ENCODE peak calls at places on chromosome 9, in four cellular contexts. L is NCI-H524 treated with DMSO at 0.1 percent for 48 hours, T is substantia nigra, H is iris pigment epithelial cell. E is an unnamed sample.

GRCh38 chr9:87070331-87070730 is 123.0 kb upstream of the GAS1 start:
- DNase-seq in L (no peak), T (no peak), H (no peak), E (no peak)

GRCh38 chr9:137763271-137763955 is 114.2 kb upstream of the CACNA1B start:
- DNase-seq in L (no peak), T (no peak), H (no peak), E (no peak)

GRCh38 chr9:472676-473075 is 258.0 kb downstream of the DOCK8 start:
- DNase-seq in L (no peak), T (no peak), H (no peak), E (no peak)

GRCh38 chr9:95193067-95193466 is 124.4 kb downstream of the FANCC start:
- DNase-seq in L (no peak), T (no peak), H (no peak), E (no peak)

GRCh38 chr9:91567642-91568274 is 144.1 kb upstream of the NFIL3 start:
- DNase-seq in L (no peak), T (no peak), H (no peak), E (no peak)

GRCh38 chr9:136146126-136147037 is 27.7 kb upstream of the TMEM250 start:
- DNase-seq in L (no peak), T (no peak), H (no peak), E (no peak)

GRCh38 chr9:84668204-84669007 is 1.1 kb upstream of the NTRK2 start:
- DNase-seq in L (no peak), T (peak; percentile 83), H (peak; percentile 25), E (peak; percentile 22)

GRCh38 chr9:88400021-88400420 is 11.8 kb downstream of the SPIN1 start:
- DNase-seq in L (no peak), T (no peak), H (peak; percentile 87), E (no peak)

GRCh38 chr9:78314953-78315870 is 18.3 kb downstream of the PSAT1 start:
- DNase-seq in L (no peak), T (no peak), H (peak; percentile 62), E (no peak)

GRCh38 chr9:19994296-19994695 is 205.5 kb upstream of the SLC24A2 start:
- DNase-seq in L (no peak), T (no peak), H (peak; percentile 44), E (no peak)

GRCh38 chr9:21800931-21801682 is 1.3 kb upstream of the MTAP start:
- DNase-seq in L (no peak), T (no peak), H (no peak), E (no peak)

GRCh38 chr9:138075496-138075895 is 197.9 kb downstream of the CACNA1B start:
- DNase-seq in L (no peak), T (no peak), H (no peak), E (no peak)

GRCh38 chr9:106954974-106955850 is 92.2 kb downstream of the ZNF462 start:
- DNase-seq in L (no peak), T (no peak), H (no peak), E (no peak)

GRCh38 chr9:97831843-97832636 is 21.0 kb upstream of the FOXE1 start:
- DNase-seq in L (no peak), T (no peak), H (no peak), E (no peak)

GRCh38 chr9:117485176-117485575 is 70.3 kb upstream of the ASTN2 start:
- DNase-seq in L (no peak), T (no peak), H (no peak), E (no peak)

GRCh38 chr9:89048611-89049010 is 57.3 kb downstream of the S1PR3 start:
- DNase-seq in L (no peak), T (no peak), H (no peak), E (no peak)

GRCh38 chr9:126788631-126789349 is 16.1 kb upstream of the ZBTB43 start:
- DNase-seq in L (no peak), T (no peak), H (peak; percentile 92), E (no peak)

GRCh38 chr9:120257483-120257882 is 322.5 kb downstream of the CDK5RAP2 start:
- DNase-seq in L (peak; percentile 32), T (no peak), H (no peak), E (no peak)

GRCh38 chr9:20788526-20789421 is 104.7 kb downstream of the FOCAD start:
- DNase-seq in L (no peak), T (no peak), H (peak; percentile 44), E (peak; percentile 21)

GRCh38 chr9:117178596-117179111 is 236.2 kb downstream of the ASTN2 start:
- DNase-seq in L (peak; percentile 52), T (peak; percentile 35), H (peak; percentile 34), E (peak; percentile 73)

GRCh38 chr9:114029311-114030170 is 48.6 kb downstream of the AMBP start:
- DNase-seq in L (no peak), T (no peak), H (no peak), E (no peak)

GRCh38 chr9:2337602-2338001 is 284.0 kb upstream of the VLDLR start:
- DNase-seq in L (no peak), T (no peak), H (no peak), E (no peak)

GRCh38 chr9:77142366-77142765 is 35.0 kb upstream of the VPS13A start:
- DNase-seq in L (no peak), T (no peak), H (no peak), E (no peak)

GRCh38 chr9:19481471-19481870 is 72.7 kb downstream of the ACER2 start:
- DNase-seq in L (no peak), T (no peak), H (no peak), E (no peak)

GRCh38 chr9:468766-469496 is 254.3 kb downstream of the DOCK8 start:
- DNase-seq in L (no peak), T (no peak), H (no peak), E (no peak)

GRCh38 chr9:33818167-33818831 is 1.3 kb downstream of the UBE2R2 start:
- DNase-seq in L (no peak), T (peak; percentile 51), H (no peak), E (no peak)